ENCODE peak calls at places on chromosomes 4 and X, in five cellular contexts. X, W, Q, Z and B are unnamed samples.

GRCh38 chrX:67288958-67289641 is 254.7 kb upstream of the AR start:
- DNase-seq in Q (no peak), X (no peak), Z (no peak), W (no peak), B (no peak)

GRCh38 chrX:138001219-138001618 is 435.3 kb downstream of the ZIC3 start:
- DNase-seq in X (no peak), Q (no peak), W (no peak), Z (no peak), B (no peak)

GRCh38 chr4:154741131-154741530 is 2.7 kb upstream of the LRAT start:
- DNase-seq in X (peak), Z (no peak), W (no peak), Q (no peak), B (no peak)

GRCh38 chr4:138494931-138495330 is 252.8 kb upstream of the SLC7A11 start:
- DNase-seq in Q (peak), W (peak), X (peak), Z (no peak), B (peak)

GRCh38 chrX:56783450-56783831 is 54.4 kb downstream of the NBDY start:
- DNase-seq in W (no peak), Z (peak), X (peak), Q (peak), B (no peak)

GRCh38 chrX:134484039-134484438 is 24.1 kb downstream of the HPRT1 start:
- DNase-seq in X (peak), W (peak), Z (no peak), Q (peak), B (peak)

GRCh38 chr4:155974476-155974749 is 20.7 kb upstream of the CTSO start:
- DNase-seq in W (no peak), X (no peak), Z (no peak), Q (no peak), B (no peak)

GRCh38 chr4:107619065-107619464 is 101.0 kb downstream of the PAPSS1 start:
- DNase-seq in Z (no peak), Q (peak), X (no peak), W (peak), B (peak)

DNA sequence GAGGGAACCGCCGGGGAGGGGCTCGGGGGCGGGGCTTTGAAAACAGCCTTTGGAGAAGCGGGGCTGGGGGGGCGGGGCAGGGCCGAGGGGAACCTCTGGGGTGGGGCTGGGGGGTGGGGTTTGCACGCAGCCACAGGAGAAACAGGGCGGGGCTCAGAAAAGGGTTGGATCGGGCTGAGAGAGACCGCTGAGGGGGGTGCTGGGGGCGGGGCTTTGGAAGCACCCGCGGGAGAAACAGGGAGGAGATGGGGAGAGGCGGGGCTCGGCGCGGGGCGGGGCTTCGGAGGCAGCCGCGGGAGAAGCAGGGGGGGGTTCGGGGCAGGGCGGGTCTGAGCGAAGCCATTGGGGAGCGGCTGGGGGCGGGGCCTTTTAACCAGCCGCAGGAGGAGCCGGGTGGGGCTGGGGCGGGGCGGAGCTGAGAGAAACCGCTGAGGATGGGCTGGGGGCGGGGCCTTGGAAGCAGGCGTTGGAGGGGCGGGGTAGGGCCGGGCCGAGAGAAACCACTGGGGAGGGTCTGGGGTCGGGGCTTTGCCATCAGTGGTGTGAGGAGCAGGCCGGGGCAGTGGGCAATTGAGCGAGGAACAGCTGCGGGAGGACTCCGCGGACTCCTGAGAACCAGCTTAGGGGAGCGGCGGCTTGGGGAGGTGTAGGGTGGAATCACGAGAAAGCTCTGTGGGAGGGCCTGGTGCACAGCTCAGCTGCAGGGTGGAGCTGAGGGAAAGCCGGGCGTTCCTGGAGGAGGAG is 1.2 kb upstream of the EOLA2 start:
- DNase-seq in Q (peak), W (peak), Z (peak), X (peak), B (peak)
- H3K4me3 ChIP-seq in Q (peak), W (peak), Z (peak), X (peak), B (peak)

DNA sequence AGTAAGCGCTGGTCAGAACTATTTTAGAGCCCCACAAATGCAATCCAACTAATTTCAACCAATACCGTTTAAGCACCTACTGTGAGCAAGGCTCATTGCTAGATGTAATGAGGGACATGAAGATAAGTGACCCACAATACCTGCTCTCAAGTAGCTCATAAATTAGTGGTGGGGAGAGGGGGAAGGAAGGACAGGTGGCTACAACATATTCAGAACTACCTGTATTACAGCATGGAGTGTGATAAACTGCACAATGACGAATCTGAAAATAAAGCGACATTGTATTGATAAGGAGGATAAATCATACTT is 311.6 kb upstream of the DIAPH2 start:
- DNase-seq in Z (no peak), W (no peak), Q (no peak), X (no peak), B (no peak)
- TF ChIP-seq CTCF in Z (no peak), W (no peak), Q (no peak), X (no peak), B (no peak)

DNA sequence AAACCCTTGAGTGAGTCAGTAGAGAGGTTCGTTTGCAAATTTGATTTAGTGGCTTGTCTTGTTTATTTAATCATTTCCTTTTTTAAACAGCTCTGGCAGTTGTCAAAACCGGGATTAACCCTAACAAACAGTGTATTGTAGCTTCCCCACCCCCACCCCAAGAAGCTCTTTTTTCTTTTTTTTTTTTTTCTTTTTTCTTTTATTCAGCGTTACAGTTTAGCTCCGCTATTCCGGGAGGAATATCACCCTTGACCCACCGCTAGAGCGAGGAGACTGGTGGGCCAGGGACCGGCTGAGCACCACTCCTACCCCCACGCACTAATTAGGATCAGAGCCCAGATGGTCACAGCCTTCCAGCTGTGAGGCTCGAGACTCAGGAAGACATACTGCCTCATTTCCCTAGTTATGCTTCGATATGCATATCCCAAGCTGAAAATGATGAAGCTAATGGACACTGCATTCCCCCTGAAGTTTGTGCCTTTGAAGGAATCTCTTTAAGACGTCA is 2.0 kb downstream of the PARM1 start:
- DNase-seq in W (no peak), Z (no peak), Q (no peak), X (peak), B (no peak)
- H3K4me3 ChIP-seq in W (no peak), Z (peak), Q (no peak), X (peak), B (no peak)

DNA sequence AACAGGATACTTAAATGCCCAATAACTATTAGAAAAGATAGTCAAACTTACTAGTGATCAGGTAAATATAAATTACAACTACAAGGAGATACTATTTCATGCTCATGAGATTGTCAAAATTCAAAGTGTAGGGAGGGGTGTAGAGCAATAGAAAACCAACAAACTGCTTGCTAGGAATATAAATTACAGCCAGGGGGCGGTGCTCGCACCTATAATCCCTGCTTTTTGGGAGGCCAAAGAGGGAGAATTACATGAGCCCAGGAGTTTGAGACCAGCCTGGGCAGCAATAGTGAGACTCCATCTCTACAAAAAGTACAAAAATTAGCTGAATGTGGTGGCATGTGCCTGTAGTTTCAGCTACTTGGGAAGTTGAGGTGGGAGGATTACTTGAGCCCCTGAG is 556.5 kb upstream of the NR3C2 start:
- DNase-seq in X (peak), Z (no peak), W (no peak), Q (peak), B (peak)
- TF ChIP-seq CTCF in X (peak), Z (no peak), W (peak), Q (peak), B (peak)

GRCh38 chr4:146638801-146639351 is at the start of gene POU4F2:
- DNase-seq in W (peak), Q (peak), X (peak), Z (no peak), B (peak)
- H3K4me3 ChIP-seq in W (no peak), Q (no peak), X (peak), Z (peak), B (peak)